ENCODE peak calls at places on chromosome 20, in eight cellular contexts. M is AG04449; I is CD4-positive, alpha-beta T cell; W is cardiac fibroblast; F is AG09309; H is Calu3; Q is GM13976; Z is AG09319. E is an unnamed sample.

GRCh38 chr20:36775196-36775595 is 1.6 kb upstream of the DSN1 start:
- DNase-seq in M (no peak), I (no peak), W (no peak), F (no peak), H (no peak), Q (no peak), Z (no peak), E (no peak)

GRCh38 chr20:6767536-6768227 is at the start of gene BMP2:
- DNase-seq in M (no peak), I (no peak), W (peak; percentile 60), F (no peak), H (peak; percentile 42), Q (peak; percentile 70), Z (no peak), E (peak; percentile 16)

GRCh38 chr20:58088105-58088504 is 140.3 kb downstream of the ANKRD60 start:
- DNase-seq in M (no peak), I (no peak), W (no peak), F (no peak), H (no peak), Q (no peak), Z (no peak), E (no peak)

GRCh38 chr20:56245761-56246160 is 2.8 kb upstream of the MC3R start:
- DNase-seq in M (no peak), I (no peak), W (no peak), F (no peak), H (no peak), Q (no peak), Z (no peak), E (no peak)

GRCh38 chr20:34680586-34680985 is 3.7 kb upstream of the PIGU start:
- DNase-seq in M (no peak), I (no peak), W (peak; percentile 21), F (no peak), H (no peak), Q (no peak), Z (no peak), E (no peak)

GRCh38 chr20:58227391-58228102 is 906 bp downstream of the ANKRD60 start:
- DNase-seq in M (no peak), I (no peak), W (no peak), F (no peak), H (no peak), Q (no peak), Z (no peak), E (no peak)

GRCh38 chr20:29873946-29874345 is 1383.5 kb upstream of the DEFB115 start:
- DNase-seq in M (no peak), I (no peak), W (peak; percentile 38), F (no peak), H (peak; percentile 20), Q (peak; percentile 38), Z (no peak), E (peak; percentile 9)

GRCh38 chr20:35992713-35993335 is 24.4 kb downstream of the CNBD2 start:
- DNase-seq in M (no peak), I (peak; percentile 39), W (peak; percentile 71), F (no peak), H (peak; percentile 76), Q (peak; percentile 77), Z (no peak), E (peak; percentile 52)

GRCh38 chr20:36105731-36106226 is 48.8 kb upstream of the EPB41L1 start:
- DNase-seq in M (no peak), I (no peak), W (no peak), F (no peak), H (peak; percentile 50), Q (no peak), Z (no peak), E (no peak)

GRCh38 chr20:61905781-61906523 is 159.7 kb downstream of the TAF4 start:
- DNase-seq in M (no peak), I (no peak), W (no peak), F (no peak), H (no peak), Q (no peak), Z (no peak), E (no peak)

GRCh38 chr20:54161008-54161820 is 12.6 kb downstream of the CYP24A1 start:
- DNase-seq in M (no peak), I (no peak), W (no peak), F (no peak), H (no peak), Q (no peak), Z (no peak), E (no peak)

GRCh38 chr20:23190557-23190956 is 104.4 kb upstream of the CD93 start:
- DNase-seq in M (no peak), I (no peak), W (no peak), F (no peak), H (no peak), Q (no peak), Z (no peak), E (no peak)

GRCh38 chr20:23350855-23351838 is 556 bp downstream of the NXT1 start:
- DNase-seq in M (no peak), I (peak; percentile 58), W (peak; percentile 43), F (no peak), H (peak; percentile 15), Q (peak; percentile 68), Z (no peak), E (peak; percentile 53)

GRCh38 chr20:53274807-53275206 is 302.6 kb downstream of the TSHZ2 start:
- DNase-seq in M (no peak), I (no peak), W (no peak), F (no peak), H (no peak), Q (no peak), Z (no peak), E (no peak)

GRCh38 chr20:23361108-23361650 is 803 bp upstream of the GZF1 start:
- DNase-seq in M (no peak), I (no peak), W (peak; percentile 67), F (no peak), H (no peak), Q (no peak), Z (no peak), E (no peak)

GRCh38 chr20:50111120-50111828 is 1.7 kb downstream of the UBE2V1 start:
- DNase-seq in M (no peak), I (no peak), W (peak; percentile 74), F (no peak), H (no peak), Q (no peak), Z (no peak), E (peak; percentile 72)

GRCh38 chr20:5835234-5835845 is 85.1 kb downstream of the SHLD1 start:
- DNase-seq in M (no peak), I (peak; percentile 38), W (peak; percentile 74), F (no peak), H (peak; percentile 2), Q (no peak), Z (no peak), E (peak; percentile 52)

GRCh38 chr20:41440882-41441281 is 74.3 kb upstream of the EMILIN3 start:
- DNase-seq in M (no peak), I (no peak), W (no peak), F (no peak), H (no peak), Q (no peak), Z (no peak), E (no peak)

GRCh38 chr20:32493356-32493755 is 91.8 kb downstream of the NOL4L start:
- DNase-seq in M (no peak), I (no peak), W (no peak), F (no peak), H (no peak), Q (no peak), Z (no peak), E (no peak)
- TF ChIP-seq CTCF in M (no peak), I (no peak), W (no peak), F (no peak), H (no peak), Q (no peak), Z (no peak), E (no peak)

GRCh38 chr20:15582146-15582776 is 991.0 kb downstream of the KIF16B start:
- DNase-seq in M (no peak), I (no peak), W (no peak), F (no peak), H (no peak), Q (no peak), Z (no peak), E (no peak)

GRCh38 chr20:15579703-15580102 is 993.5 kb downstream of the KIF16B start:
- DNase-seq in M (no peak), I (no peak), W (no peak), F (no peak), H (no peak), Q (no peak), Z (no peak), E (no peak)

DNA sequence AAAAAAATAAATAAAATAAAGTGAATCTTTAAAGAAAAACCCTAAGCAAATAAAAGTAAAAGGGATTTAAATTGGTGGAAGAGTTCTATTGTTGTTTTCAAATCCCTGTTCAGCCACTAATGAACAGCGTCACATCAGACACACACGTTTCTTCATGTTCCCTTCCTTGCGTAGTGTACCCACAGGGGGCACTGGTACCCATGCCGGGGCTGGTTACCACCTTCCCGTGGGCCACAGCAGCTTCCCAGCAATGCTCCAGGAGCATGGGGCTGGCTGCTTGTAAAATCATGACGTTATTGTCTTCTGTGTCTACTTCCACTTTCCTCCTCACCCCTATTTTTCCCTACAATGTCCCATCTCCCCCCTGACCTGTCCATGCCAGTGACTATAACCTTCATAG is 988.7 kb downstream of the KIF16B start:
- DNase-seq in M (no peak), I (no peak), W (no peak), F (no peak), H (no peak), Q (no peak), Z (no peak), E (no peak)
- TF ChIP-seq CTCF in M (no peak), I (no peak), W (no peak), F (peak; percentile 15), H (no peak), Q (no peak), Z (no peak), E (no peak)

DNA sequence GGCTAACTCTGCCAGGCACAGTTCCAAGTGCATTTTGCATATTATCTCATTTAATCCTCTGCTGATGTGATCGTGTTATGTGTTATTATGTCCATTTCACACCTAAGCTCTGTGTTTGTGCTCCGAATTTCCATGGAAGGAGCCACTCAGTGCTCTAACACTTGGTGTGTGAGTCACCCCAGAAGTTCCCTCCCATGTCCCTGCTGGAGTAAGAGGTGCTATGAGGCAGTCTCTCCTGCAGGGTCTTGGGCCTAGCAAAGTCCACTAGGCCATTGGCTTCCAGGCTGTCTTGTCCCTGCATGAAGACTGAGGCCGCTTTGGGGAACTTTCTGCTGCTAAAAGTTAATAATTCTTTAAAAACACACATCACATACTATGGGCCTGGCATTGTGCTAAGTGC is 405.9 kb upstream of the SULF2 start:
- DNase-seq in M (no peak), I (no peak), W (no peak), F (no peak), H (peak; percentile 28), Q (no peak), Z (no peak), E (no peak)
- TF ChIP-seq CTCF in M (peak; percentile 4), I (no peak), W (no peak), F (peak; percentile 20), H (no peak), Q (no peak), Z (no peak), E (peak; percentile 9)

GRCh38 chr20:44093249-44093582 is 93.8 kb downstream of the JPH2 start:
- DNase-seq in M (no peak), I (no peak), W (no peak), F (no peak), H (no peak), Q (no peak), Z (no peak), E (no peak)
- TF ChIP-seq CTCF in M (no peak), I (peak; percentile 45), W (no peak), F (no peak), H (no peak), Q (no peak), Z (no peak), E (no peak)